ENCODE peak calls at places on chromosomes 5 and 9, in nine cellular contexts. One of them, this sample, is unnamed. For H3K27me3, the result is how much of the 10 kb centered on the place peaks cover.

GRCh38 chr5:123809594-123810172 is 297.7 kb downstream of the CSNK1G3 start:
- DNase-seq in AG04450: no peak
- DNase-seq in adipocyte: no peak
- DNase-seq in GM23248: no peak
- DNase-seq in left ventricle myocardium inferior: no peak
- DNase-seq in brain microvascular endothelial cell: no peak
- DNase-seq in CD4-positive, CD25-positive, alpha-beta regulatory T cell: no peak
- DNase-seq in BE2C: peak
- DNase-seq in adrenal gland: no peak
- DNase-seq in this sample: no peak

GRCh38 chr5:102930244-102930643 is 175.1 kb downstream of the PAM start:
- DNase-seq in GM23248: no peak
- DNase-seq in AG04450: no peak
- DNase-seq in adipocyte: no peak
- DNase-seq in brain microvascular endothelial cell: no peak
- DNase-seq in BE2C: no peak
- DNase-seq in adrenal gland: no peak
- DNase-seq in CD4-positive, CD25-positive, alpha-beta regulatory T cell: no peak
- DNase-seq in left ventricle myocardium inferior: no peak
- DNase-seq in this sample: no peak

GRCh38 chr5:113804264-113804663 is 290.8 kb downstream of the YTHDC2 start:
- DNase-seq in left ventricle myocardium inferior: no peak
- DNase-seq in brain microvascular endothelial cell: no peak
- DNase-seq in CD4-positive, CD25-positive, alpha-beta regulatory T cell: no peak
- DNase-seq in AG04450: no peak
- DNase-seq in GM23248: peak
- DNase-seq in adrenal gland: no peak
- DNase-seq in adipocyte: no peak
- DNase-seq in BE2C: no peak
- DNase-seq in this sample: no peak

GRCh38 chr9:1708215-1708614 is 306.9 kb upstream of the SMARCA2 start:
- DNase-seq in AG04450: no peak
- DNase-seq in adrenal gland: no peak
- DNase-seq in BE2C: no peak
- DNase-seq in brain microvascular endothelial cell: no peak
- DNase-seq in adipocyte: no peak
- DNase-seq in CD4-positive, CD25-positive, alpha-beta regulatory T cell: no peak
- DNase-seq in GM23248: no peak
- DNase-seq in left ventricle myocardium inferior: no peak
- DNase-seq in this sample: no peak

GRCh38 chr5:132019857-132020555 is 8.5 kb upstream of the ACSL6 start:
- DNase-seq in adrenal gland: no peak
- DNase-seq in CD4-positive, CD25-positive, alpha-beta regulatory T cell: peak
- DNase-seq in left ventricle myocardium inferior: no peak
- DNase-seq in AG04450: no peak
- DNase-seq in BE2C: no peak
- DNase-seq in adipocyte: no peak
- DNase-seq in brain microvascular endothelial cell: no peak
- DNase-seq in GM23248: no peak
- DNase-seq in this sample: no peak

GRCh38 chr5:140118294-140118936 is 4.5 kb downstream of the PURA start:
- DNase-seq in adrenal gland: no peak
- DNase-seq in GM23248: peak
- DNase-seq in CD4-positive, CD25-positive, alpha-beta regulatory T cell: no peak
- DNase-seq in BE2C: no peak
- DNase-seq in AG04450: no peak
- DNase-seq in left ventricle myocardium inferior: no peak
- DNase-seq in adipocyte: no peak
- DNase-seq in brain microvascular endothelial cell: no peak
- DNase-seq in this sample: peak

GRCh38 chr5:179345429-179346321 is at the start of gene ADAMTS2:
- DNase-seq in adipocyte: peak
- DNase-seq in left ventricle myocardium inferior: peak
- DNase-seq in BE2C: peak
- DNase-seq in AG04450: no peak
- DNase-seq in CD4-positive, CD25-positive, alpha-beta regulatory T cell: no peak
- DNase-seq in adrenal gland: peak
- DNase-seq in brain microvascular endothelial cell: peak
- DNase-seq in GM23248: peak
- DNase-seq in this sample: peak

GRCh38 chr5:50666261-50667078 is at the start of gene PARP8:
- DNase-seq in BE2C: peak
- DNase-seq in left ventricle myocardium inferior: peak
- DNase-seq in adipocyte: peak
- DNase-seq in brain microvascular endothelial cell: peak
- DNase-seq in GM23248: peak
- DNase-seq in CD4-positive, CD25-positive, alpha-beta regulatory T cell: peak
- DNase-seq in AG04450: peak
- DNase-seq in adrenal gland: peak
- DNase-seq in this sample: peak

GRCh38 chr9:6900440-6900883 is 142.7 kb downstream of the KDM4C start:
- DNase-seq in BE2C: no peak
- DNase-seq in GM23248: no peak
- DNase-seq in left ventricle myocardium inferior: no peak
- DNase-seq in brain microvascular endothelial cell: no peak
- DNase-seq in CD4-positive, CD25-positive, alpha-beta regulatory T cell: no peak
- DNase-seq in AG04450: no peak
- DNase-seq in adipocyte: no peak
- DNase-seq in adrenal gland: no peak
- DNase-seq in this sample: no peak

GRCh38 chr9:88460583-88461332 is 72.5 kb downstream of the SPIN1 start:
- DNase-seq in adipocyte: no peak
- DNase-seq in brain microvascular endothelial cell: no peak
- DNase-seq in left ventricle myocardium inferior: no peak
- DNase-seq in GM23248: peak
- DNase-seq in CD4-positive, CD25-positive, alpha-beta regulatory T cell: no peak
- DNase-seq in adrenal gland: no peak
- DNase-seq in AG04450: no peak
- DNase-seq in BE2C: no peak
- DNase-seq in this sample: peak

GRCh38 chr9:86286278-86286677 is 3.9 kb upstream of the ISCA1 start:
- DNase-seq in CD4-positive, CD25-positive, alpha-beta regulatory T cell: no peak
- DNase-seq in brain microvascular endothelial cell: no peak
- DNase-seq in AG04450: no peak
- DNase-seq in GM23248: no peak
- DNase-seq in BE2C: no peak
- DNase-seq in adrenal gland: no peak
- DNase-seq in left ventricle myocardium inferior: no peak
- DNase-seq in adipocyte: no peak
- DNase-seq in this sample: no peak

GRCh38 chr5:120442694-120443093 is 21.4 kb upstream of the PRR16 start:
- DNase-seq in BE2C: no peak
- DNase-seq in AG04450: no peak
- DNase-seq in adrenal gland: no peak
- DNase-seq in CD4-positive, CD25-positive, alpha-beta regulatory T cell: no peak
- DNase-seq in adipocyte: no peak
- DNase-seq in left ventricle myocardium inferior: no peak
- DNase-seq in brain microvascular endothelial cell: no peak
- DNase-seq in GM23248: no peak
- DNase-seq in this sample: no peak

GRCh38 chr5:55066278-55066677 is 36.2 kb upstream of the GZMA start:
- DNase-seq in BE2C: no peak
- DNase-seq in CD4-positive, CD25-positive, alpha-beta regulatory T cell: no peak
- DNase-seq in left ventricle myocardium inferior: no peak
- DNase-seq in AG04450: no peak
- DNase-seq in GM23248: no peak
- DNase-seq in adrenal gland: no peak
- DNase-seq in adipocyte: no peak
- DNase-seq in brain microvascular endothelial cell: no peak
- DNase-seq in this sample: no peak

GRCh38 chr5:55063899-55064298 is 38.5 kb upstream of the GZMA start:
- DNase-seq in left ventricle myocardium inferior: no peak
- DNase-seq in AG04450: no peak
- DNase-seq in BE2C: no peak
- DNase-seq in adrenal gland: no peak
- DNase-seq in adipocyte: peak
- DNase-seq in brain microvascular endothelial cell: peak
- DNase-seq in GM23248: peak
- DNase-seq in CD4-positive, CD25-positive, alpha-beta regulatory T cell: no peak
- DNase-seq in this sample: no peak

GRCh38 chr5:55062039-55062779 is 38.2 kb downstream of the GZMK start:
- DNase-seq in CD4-positive, CD25-positive, alpha-beta regulatory T cell: peak
- DNase-seq in AG04450: no peak
- DNase-seq in BE2C: no peak
- DNase-seq in brain microvascular endothelial cell: no peak
- DNase-seq in left ventricle myocardium inferior: no peak
- DNase-seq in adipocyte: no peak
- DNase-seq in adrenal gland: no peak
- DNase-seq in GM23248: no peak
- DNase-seq in this sample: no peak

GRCh38 chr5:55064523-55064922 is 37.9 kb upstream of the GZMA start:
- DNase-seq in AG04450: no peak
- DNase-seq in brain microvascular endothelial cell: no peak
- DNase-seq in BE2C: no peak
- DNase-seq in left ventricle myocardium inferior: no peak
- DNase-seq in adipocyte: no peak
- DNase-seq in GM23248: no peak
- DNase-seq in CD4-positive, CD25-positive, alpha-beta regulatory T cell: no peak
- DNase-seq in adrenal gland: no peak
- DNase-seq in this sample: no peak

GRCh38 chr5:55063220-55063863 is 39.1 kb upstream of the GZMA start:
- DNase-seq in left ventricle myocardium inferior: no peak
- DNase-seq in CD4-positive, CD25-positive, alpha-beta regulatory T cell: no peak
- DNase-seq in AG04450: no peak
- DNase-seq in brain microvascular endothelial cell: peak
- DNase-seq in GM23248: peak
- DNase-seq in adrenal gland: no peak
- DNase-seq in BE2C: no peak
- DNase-seq in adipocyte: peak
- DNase-seq in this sample: no peak
- H3K27me3 ChIP-seq in left ventricle myocardium inferior: under half
- H3K27me3 ChIP-seq in CD4-positive, CD25-positive, alpha-beta regulatory T cell: under half
- H3K27me3 ChIP-seq in AG04450: under half
- H3K27me3 ChIP-seq in brain microvascular endothelial cell: under half
- H3K27me3 ChIP-seq in GM23248: under half
- H3K27me3 ChIP-seq in adrenal gland: under half
- H3K27me3 ChIP-seq in BE2C: under half
- H3K27me3 ChIP-seq in adipocyte: under half
- H3K27me3 ChIP-seq in this sample: under half

DNA sequence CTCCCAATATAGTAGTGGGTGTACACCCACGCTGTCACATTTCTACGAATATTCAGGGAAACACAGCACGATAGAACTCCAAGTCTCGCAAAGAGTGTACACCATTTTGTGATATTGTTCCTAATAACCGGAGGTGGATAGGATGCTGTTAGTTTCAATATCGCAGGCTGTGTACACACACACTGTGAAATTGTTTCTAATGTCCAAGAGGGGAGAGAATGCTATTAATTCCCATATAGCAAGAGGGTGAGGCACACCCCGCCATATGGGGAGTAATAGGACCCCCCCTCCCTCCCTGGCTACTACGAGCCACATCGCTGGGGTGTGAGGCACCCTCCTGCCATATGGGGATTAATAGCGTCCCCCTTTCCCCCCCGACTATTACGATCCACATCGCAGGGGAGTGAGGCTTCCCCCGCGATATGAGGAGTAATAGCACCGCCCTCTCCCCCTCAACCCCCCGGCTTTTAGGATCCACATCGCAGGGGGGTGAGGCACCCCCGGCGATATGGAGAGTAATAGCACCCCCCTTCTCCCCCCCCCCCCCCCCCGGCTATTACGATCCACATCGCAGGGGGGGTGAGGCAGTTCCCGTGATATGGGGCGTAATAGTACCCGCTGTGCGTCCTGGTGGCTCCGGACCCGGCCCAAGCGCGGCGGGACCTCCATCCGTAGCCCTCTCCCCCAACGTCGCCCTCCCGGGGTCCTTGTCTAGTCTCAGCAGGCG is 565 bp upstream of the STK32A start:
- DNase-seq in left ventricle myocardium inferior: no peak
- DNase-seq in brain microvascular endothelial cell: no peak
- DNase-seq in GM23248: peak
- DNase-seq in adipocyte: no peak
- DNase-seq in BE2C: no peak
- DNase-seq in AG04450: no peak
- DNase-seq in adrenal gland: no peak
- DNase-seq in CD4-positive, CD25-positive, alpha-beta regulatory T cell: no peak
- DNase-seq in this sample: no peak
- H3K27me3 ChIP-seq in left ventricle myocardium inferior: half or more
- H3K27me3 ChIP-seq in brain microvascular endothelial cell: under half
- H3K27me3 ChIP-seq in GM23248: under half
- H3K27me3 ChIP-seq in adipocyte: under half
- H3K27me3 ChIP-seq in BE2C: under half
- H3K27me3 ChIP-seq in AG04450: under half
- H3K27me3 ChIP-seq in adrenal gland: under half
- H3K27me3 ChIP-seq in CD4-positive, CD25-positive, alpha-beta regulatory T cell: under half
- H3K27me3 ChIP-seq in this sample: under half

DNA sequence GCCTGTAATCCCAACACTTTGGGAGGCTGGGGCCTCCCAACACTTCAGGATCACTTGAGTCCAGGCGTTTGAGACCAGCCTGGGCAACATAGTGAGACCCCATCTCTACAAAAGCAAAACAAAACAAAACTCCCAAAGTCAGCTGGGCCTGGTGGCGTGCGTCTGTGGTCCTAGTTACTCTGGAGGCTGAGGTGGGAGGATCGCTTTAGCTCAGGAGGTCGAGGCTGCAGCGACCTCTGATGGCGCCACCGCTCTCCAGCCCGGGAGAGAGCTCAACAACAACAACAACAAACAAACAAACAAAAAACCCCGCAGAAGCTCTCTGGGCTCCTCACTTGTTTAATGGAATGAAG is 528 bp downstream of the ACOT12 start:
- DNase-seq in CD4-positive, CD25-positive, alpha-beta regulatory T cell: no peak
- DNase-seq in AG04450: no peak
- DNase-seq in brain microvascular endothelial cell: no peak
- DNase-seq in adipocyte: no peak
- DNase-seq in adrenal gland: no peak
- DNase-seq in GM23248: no peak
- DNase-seq in BE2C: no peak
- DNase-seq in left ventricle myocardium inferior: no peak
- DNase-seq in this sample: no peak
- H3K27me3 ChIP-seq in CD4-positive, CD25-positive, alpha-beta regulatory T cell: under half
- H3K27me3 ChIP-seq in AG04450: under half
- H3K27me3 ChIP-seq in brain microvascular endothelial cell: under half
- H3K27me3 ChIP-seq in adipocyte: under half
- H3K27me3 ChIP-seq in adrenal gland: under half
- H3K27me3 ChIP-seq in GM23248: under half
- H3K27me3 ChIP-seq in BE2C: under half
- H3K27me3 ChIP-seq in left ventricle myocardium inferior: half or more
- H3K27me3 ChIP-seq in this sample: under half

DNA sequence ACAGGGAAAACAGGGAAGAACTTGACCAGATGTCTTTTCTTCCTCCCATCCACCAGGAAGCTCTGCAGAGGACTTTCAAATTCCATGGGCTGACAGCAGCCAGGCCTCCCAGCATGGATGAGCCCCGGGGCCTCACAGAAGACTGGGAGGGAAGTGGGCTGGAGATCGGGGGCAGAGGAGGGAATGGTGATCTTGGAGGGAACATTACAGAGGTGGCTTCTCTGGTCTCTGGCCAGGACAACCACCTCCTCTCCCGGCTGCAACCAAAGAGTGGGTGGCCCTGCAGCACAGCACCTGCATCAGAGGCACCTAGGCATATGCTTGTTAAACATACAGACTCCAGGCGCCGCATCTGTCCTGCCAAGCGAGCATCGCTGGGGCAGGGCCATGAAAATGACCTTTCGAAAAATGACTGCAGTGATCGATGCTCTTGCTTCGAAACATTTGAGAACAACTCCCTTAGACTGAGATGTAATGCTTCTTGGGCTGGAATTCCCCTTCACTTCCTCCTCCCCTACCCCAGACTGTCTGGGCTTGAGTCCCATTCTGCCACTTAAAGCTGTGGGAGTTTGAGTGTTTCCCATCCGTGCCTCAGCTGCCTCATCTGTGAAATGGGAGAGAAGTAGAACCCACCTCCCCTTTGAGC is 68.7 kb upstream of the UNC5A start:
- DNase-seq in left ventricle myocardium inferior: no peak
- DNase-seq in adrenal gland: no peak
- DNase-seq in brain microvascular endothelial cell: no peak
- DNase-seq in GM23248: no peak
- DNase-seq in CD4-positive, CD25-positive, alpha-beta regulatory T cell: no peak
- DNase-seq in adipocyte: no peak
- DNase-seq in AG04450: no peak
- DNase-seq in BE2C: peak
- DNase-seq in this sample: no peak
- H3K27me3 ChIP-seq in left ventricle myocardium inferior: half or more
- H3K27me3 ChIP-seq in adrenal gland: under half
- H3K27me3 ChIP-seq in brain microvascular endothelial cell: half or more
- H3K27me3 ChIP-seq in GM23248: half or more
- H3K27me3 ChIP-seq in CD4-positive, CD25-positive, alpha-beta regulatory T cell: under half
- H3K27me3 ChIP-seq in adipocyte: half or more
- H3K27me3 ChIP-seq in AG04450: half or more
- H3K27me3 ChIP-seq in BE2C: under half
- H3K27me3 ChIP-seq in this sample: under half